ENCODE peak calls at places on chromosomes 13 and 19, in ten cellular contexts. One of them, this sample, is unnamed.

GRCh38 chr13:49435992-49436391 is 7.9 kb downstream of the CAB39L start:
- DNase-seq in GOT3: no peak
- DNase-seq in BJ: no peak
- DNase-seq in stimulated activated CD8-positive, alpha-beta memory T cell treated with anti-CD3 and anti-CD28 coated beads, Interleukin-7, amount 100 ng/mL, for 48 hours: no peak
- DNase-seq in kidney glomerular epithelial cell: no peak
- DNase-seq in fibroblast of gingiva: peak; percentile 63
- DNase-seq in D721Med: no peak
- DNase-seq in transverse colon: no peak
- DNase-seq in stimulated activated CD4-positive, alpha-beta T cell treated with anti-CD3 and anti-CD28 coated beads, Interleukin-1b, Interleukin-23, amount 100 ng/mL, for 48 hours: no peak
- DNase-seq in RCC 7860: no peak
- DNase-seq in this sample: no peak

GRCh38 chr13:50847501-50847900 is 4.0 kb upstream of the DLEU7 start:
- DNase-seq in fibroblast of gingiva: no peak
- DNase-seq in kidney glomerular epithelial cell: no peak
- DNase-seq in GOT3: no peak
- DNase-seq in stimulated activated CD8-positive, alpha-beta memory T cell treated with anti-CD3 and anti-CD28 coated beads, Interleukin-7, amount 100 ng/mL, for 48 hours: no peak
- DNase-seq in D721Med: no peak
- DNase-seq in stimulated activated CD4-positive, alpha-beta T cell treated with anti-CD3 and anti-CD28 coated beads, Interleukin-1b, Interleukin-23, amount 100 ng/mL, for 48 hours: no peak
- DNase-seq in transverse colon: no peak
- DNase-seq in BJ: no peak
- DNase-seq in RCC 7860: no peak
- DNase-seq in this sample: no peak

GRCh38 chr13:28031220-28031903 is 42.9 kb upstream of the URAD start:
- DNase-seq in stimulated activated CD8-positive, alpha-beta memory T cell treated with anti-CD3 and anti-CD28 coated beads, Interleukin-7, amount 100 ng/mL, for 48 hours: no peak
- DNase-seq in BJ: no peak
- DNase-seq in fibroblast of gingiva: no peak
- DNase-seq in transverse colon: peak; percentile 20
- DNase-seq in stimulated activated CD4-positive, alpha-beta T cell treated with anti-CD3 and anti-CD28 coated beads, Interleukin-1b, Interleukin-23, amount 100 ng/mL, for 48 hours: no peak
- DNase-seq in GOT3: no peak
- DNase-seq in D721Med: no peak
- DNase-seq in RCC 7860: no peak
- DNase-seq in kidney glomerular epithelial cell: no peak
- DNase-seq in this sample: no peak

GRCh38 chr13:86906458-86906857 is 764.7 kb upstream of the SLITRK5 start:
- DNase-seq in kidney glomerular epithelial cell: peak; percentile 4
- DNase-seq in stimulated activated CD8-positive, alpha-beta memory T cell treated with anti-CD3 and anti-CD28 coated beads, Interleukin-7, amount 100 ng/mL, for 48 hours: no peak
- DNase-seq in D721Med: no peak
- DNase-seq in transverse colon: no peak
- DNase-seq in RCC 7860: no peak
- DNase-seq in stimulated activated CD4-positive, alpha-beta T cell treated with anti-CD3 and anti-CD28 coated beads, Interleukin-1b, Interleukin-23, amount 100 ng/mL, for 48 hours: no peak
- DNase-seq in BJ: no peak
- DNase-seq in fibroblast of gingiva: no peak
- DNase-seq in GOT3: no peak
- DNase-seq in this sample: no peak

GRCh38 chr13:51211910-51212309 is 10.3 kb upstream of the FAM124A start:
- DNase-seq in GOT3: no peak
- DNase-seq in D721Med: no peak
- DNase-seq in RCC 7860: no peak
- DNase-seq in stimulated activated CD4-positive, alpha-beta T cell treated with anti-CD3 and anti-CD28 coated beads, Interleukin-1b, Interleukin-23, amount 100 ng/mL, for 48 hours: no peak
- DNase-seq in transverse colon: no peak
- DNase-seq in kidney glomerular epithelial cell: no peak
- DNase-seq in fibroblast of gingiva: no peak
- DNase-seq in stimulated activated CD8-positive, alpha-beta memory T cell treated with anti-CD3 and anti-CD28 coated beads, Interleukin-7, amount 100 ng/mL, for 48 hours: no peak
- DNase-seq in BJ: no peak
- DNase-seq in this sample: no peak

GRCh38 chr19:45782820-45783785 is 813 bp upstream of the DMPK start:
- DNase-seq in fibroblast of gingiva: peak; percentile 86
- DNase-seq in stimulated activated CD4-positive, alpha-beta T cell treated with anti-CD3 and anti-CD28 coated beads, Interleukin-1b, Interleukin-23, amount 100 ng/mL, for 48 hours: no peak
- DNase-seq in D721Med: no peak
- DNase-seq in stimulated activated CD8-positive, alpha-beta memory T cell treated with anti-CD3 and anti-CD28 coated beads, Interleukin-7, amount 100 ng/mL, for 48 hours: no peak
- DNase-seq in BJ: peak; percentile 42
- DNase-seq in RCC 7860: no peak
- DNase-seq in transverse colon: peak; percentile 52
- DNase-seq in kidney glomerular epithelial cell: no peak
- DNase-seq in GOT3: peak; percentile 13
- DNase-seq in this sample: peak; percentile 53

GRCh38 chr19:18290250-18291018 is 9.0 kb upstream of the JUND start:
- DNase-seq in fibroblast of gingiva: no peak
- DNase-seq in stimulated activated CD4-positive, alpha-beta T cell treated with anti-CD3 and anti-CD28 coated beads, Interleukin-1b, Interleukin-23, amount 100 ng/mL, for 48 hours: peak; percentile 97
- DNase-seq in kidney glomerular epithelial cell: no peak
- DNase-seq in BJ: no peak
- DNase-seq in transverse colon: peak; percentile 62
- DNase-seq in RCC 7860: no peak
- DNase-seq in GOT3: no peak
- DNase-seq in stimulated activated CD8-positive, alpha-beta memory T cell treated with anti-CD3 and anti-CD28 coated beads, Interleukin-7, amount 100 ng/mL, for 48 hours: peak; percentile 99
- DNase-seq in D721Med: no peak
- DNase-seq in this sample: no peak

GRCh38 chr19:33152178-33152577 is 20.3 kb downstream of the WDR88 start:
- DNase-seq in kidney glomerular epithelial cell: no peak
- DNase-seq in stimulated activated CD8-positive, alpha-beta memory T cell treated with anti-CD3 and anti-CD28 coated beads, Interleukin-7, amount 100 ng/mL, for 48 hours: no peak
- DNase-seq in BJ: no peak
- DNase-seq in transverse colon: no peak
- DNase-seq in stimulated activated CD4-positive, alpha-beta T cell treated with anti-CD3 and anti-CD28 coated beads, Interleukin-1b, Interleukin-23, amount 100 ng/mL, for 48 hours: no peak
- DNase-seq in GOT3: no peak
- DNase-seq in RCC 7860: no peak
- DNase-seq in fibroblast of gingiva: peak; percentile 72
- DNase-seq in D721Med: no peak
- DNase-seq in this sample: no peak

GRCh38 chr13:23985846-23986245 is 88.5 kb upstream of the C1QTNF9B start:
- DNase-seq in fibroblast of gingiva: no peak
- DNase-seq in kidney glomerular epithelial cell: no peak
- DNase-seq in RCC 7860: no peak
- DNase-seq in stimulated activated CD4-positive, alpha-beta T cell treated with anti-CD3 and anti-CD28 coated beads, Interleukin-1b, Interleukin-23, amount 100 ng/mL, for 48 hours: no peak
- DNase-seq in transverse colon: no peak
- DNase-seq in GOT3: no peak
- DNase-seq in stimulated activated CD8-positive, alpha-beta memory T cell treated with anti-CD3 and anti-CD28 coated beads, Interleukin-7, amount 100 ng/mL, for 48 hours: no peak
- DNase-seq in BJ: no peak
- DNase-seq in D721Med: no peak
- DNase-seq in this sample: no peak

GRCh38 chr19:42555317-42555716 is 27.0 kb upstream of the CEACAM1 start:
- DNase-seq in RCC 7860: no peak
- DNase-seq in BJ: no peak
- DNase-seq in D721Med: no peak
- DNase-seq in stimulated activated CD4-positive, alpha-beta T cell treated with anti-CD3 and anti-CD28 coated beads, Interleukin-1b, Interleukin-23, amount 100 ng/mL, for 48 hours: no peak
- DNase-seq in transverse colon: no peak
- DNase-seq in fibroblast of gingiva: no peak
- DNase-seq in GOT3: no peak
- DNase-seq in kidney glomerular epithelial cell: no peak
- DNase-seq in stimulated activated CD8-positive, alpha-beta memory T cell treated with anti-CD3 and anti-CD28 coated beads, Interleukin-7, amount 100 ng/mL, for 48 hours: no peak
- DNase-seq in this sample: no peak

GRCh38 chr13:94416454-94417080 is 62.9 kb downstream of the DCT start:
- DNase-seq in fibroblast of gingiva: peak; percentile 2
- DNase-seq in RCC 7860: peak; percentile 19
- DNase-seq in BJ: no peak
- DNase-seq in stimulated activated CD8-positive, alpha-beta memory T cell treated with anti-CD3 and anti-CD28 coated beads, Interleukin-7, amount 100 ng/mL, for 48 hours: no peak
- DNase-seq in transverse colon: no peak
- DNase-seq in D721Med: no peak
- DNase-seq in kidney glomerular epithelial cell: no peak
- DNase-seq in stimulated activated CD4-positive, alpha-beta T cell treated with anti-CD3 and anti-CD28 coated beads, Interleukin-1b, Interleukin-23, amount 100 ng/mL, for 48 hours: peak; percentile 12
- DNase-seq in GOT3: no peak
- DNase-seq in this sample: peak; percentile 59

GRCh38 chr13:32446220-32446619 is 18.3 kb upstream of the N4BP2L1 start:
- DNase-seq in stimulated activated CD8-positive, alpha-beta memory T cell treated with anti-CD3 and anti-CD28 coated beads, Interleukin-7, amount 100 ng/mL, for 48 hours: no peak
- DNase-seq in kidney glomerular epithelial cell: no peak
- DNase-seq in transverse colon: no peak
- DNase-seq in RCC 7860: no peak
- DNase-seq in BJ: no peak
- DNase-seq in D721Med: no peak
- DNase-seq in stimulated activated CD4-positive, alpha-beta T cell treated with anti-CD3 and anti-CD28 coated beads, Interleukin-1b, Interleukin-23, amount 100 ng/mL, for 48 hours: no peak
- DNase-seq in fibroblast of gingiva: no peak
- DNase-seq in GOT3: no peak
- DNase-seq in this sample: no peak

GRCh38 chr13:111577429-111577828 is 257.0 kb downstream of the TEX29 start:
- DNase-seq in fibroblast of gingiva: no peak
- DNase-seq in transverse colon: no peak
- DNase-seq in stimulated activated CD8-positive, alpha-beta memory T cell treated with anti-CD3 and anti-CD28 coated beads, Interleukin-7, amount 100 ng/mL, for 48 hours: no peak
- DNase-seq in BJ: no peak
- DNase-seq in D721Med: no peak
- DNase-seq in stimulated activated CD4-positive, alpha-beta T cell treated with anti-CD3 and anti-CD28 coated beads, Interleukin-1b, Interleukin-23, amount 100 ng/mL, for 48 hours: no peak
- DNase-seq in kidney glomerular epithelial cell: no peak
- DNase-seq in RCC 7860: no peak
- DNase-seq in GOT3: no peak
- DNase-seq in this sample: no peak

GRCh38 chr13:40148103-40148502 is 492.6 kb downstream of the COG6 start:
- DNase-seq in D721Med: no peak
- DNase-seq in fibroblast of gingiva: no peak
- DNase-seq in RCC 7860: no peak
- DNase-seq in transverse colon: no peak
- DNase-seq in stimulated activated CD4-positive, alpha-beta T cell treated with anti-CD3 and anti-CD28 coated beads, Interleukin-1b, Interleukin-23, amount 100 ng/mL, for 48 hours: peak; percentile 54
- DNase-seq in GOT3: no peak
- DNase-seq in kidney glomerular epithelial cell: no peak
- DNase-seq in BJ: no peak
- DNase-seq in stimulated activated CD8-positive, alpha-beta memory T cell treated with anti-CD3 and anti-CD28 coated beads, Interleukin-7, amount 100 ng/mL, for 48 hours: peak; percentile 23
- DNase-seq in this sample: no peak

GRCh38 chr13:75507027-75508001 is 25.3 kb upstream of the TBC1D4 start:
- DNase-seq in D721Med: no peak
- DNase-seq in stimulated activated CD8-positive, alpha-beta memory T cell treated with anti-CD3 and anti-CD28 coated beads, Interleukin-7, amount 100 ng/mL, for 48 hours: no peak
- DNase-seq in GOT3: no peak
- DNase-seq in stimulated activated CD4-positive, alpha-beta T cell treated with anti-CD3 and anti-CD28 coated beads, Interleukin-1b, Interleukin-23, amount 100 ng/mL, for 48 hours: no peak
- DNase-seq in fibroblast of gingiva: no peak
- DNase-seq in BJ: no peak
- DNase-seq in RCC 7860: no peak
- DNase-seq in kidney glomerular epithelial cell: no peak
- DNase-seq in transverse colon: no peak
- DNase-seq in this sample: no peak

GRCh38 chr13:67792151-67792665 is 562.1 kb upstream of the PCDH9 start:
- DNase-seq in stimulated activated CD8-positive, alpha-beta memory T cell treated with anti-CD3 and anti-CD28 coated beads, Interleukin-7, amount 100 ng/mL, for 48 hours: no peak
- DNase-seq in transverse colon: no peak
- DNase-seq in stimulated activated CD4-positive, alpha-beta T cell treated with anti-CD3 and anti-CD28 coated beads, Interleukin-1b, Interleukin-23, amount 100 ng/mL, for 48 hours: no peak
- DNase-seq in RCC 7860: no peak
- DNase-seq in D721Med: no peak
- DNase-seq in GOT3: no peak
- DNase-seq in fibroblast of gingiva: no peak
- DNase-seq in kidney glomerular epithelial cell: no peak
- DNase-seq in BJ: no peak
- DNase-seq in this sample: no peak

GRCh38 chr13:111204438-111205177 is 89.5 kb downstream of the ARHGEF7 start:
- DNase-seq in BJ: no peak
- DNase-seq in stimulated activated CD8-positive, alpha-beta memory T cell treated with anti-CD3 and anti-CD28 coated beads, Interleukin-7, amount 100 ng/mL, for 48 hours: no peak
- DNase-seq in RCC 7860: no peak
- DNase-seq in D721Med: no peak
- DNase-seq in stimulated activated CD4-positive, alpha-beta T cell treated with anti-CD3 and anti-CD28 coated beads, Interleukin-1b, Interleukin-23, amount 100 ng/mL, for 48 hours: no peak
- DNase-seq in kidney glomerular epithelial cell: no peak
- DNase-seq in transverse colon: no peak
- DNase-seq in fibroblast of gingiva: peak; percentile 73
- DNase-seq in GOT3: no peak
- DNase-seq in this sample: no peak

GRCh38 chr13:69459346-69459745 is 648.3 kb upstream of the ATXN8OS start:
- DNase-seq in fibroblast of gingiva: no peak
- DNase-seq in stimulated activated CD8-positive, alpha-beta memory T cell treated with anti-CD3 and anti-CD28 coated beads, Interleukin-7, amount 100 ng/mL, for 48 hours: no peak
- DNase-seq in GOT3: no peak
- DNase-seq in RCC 7860: no peak
- DNase-seq in stimulated activated CD4-positive, alpha-beta T cell treated with anti-CD3 and anti-CD28 coated beads, Interleukin-1b, Interleukin-23, amount 100 ng/mL, for 48 hours: no peak
- DNase-seq in kidney glomerular epithelial cell: no peak
- DNase-seq in BJ: no peak
- DNase-seq in D721Med: no peak
- DNase-seq in transverse colon: no peak
- DNase-seq in this sample: no peak

GRCh38 chr19:54160948-54161347 is 1.4 kb upstream of the LENG1 start:
- DNase-seq in transverse colon: no peak
- DNase-seq in fibroblast of gingiva: no peak
- DNase-seq in kidney glomerular epithelial cell: no peak
- DNase-seq in D721Med: no peak
- DNase-seq in BJ: no peak
- DNase-seq in stimulated activated CD8-positive, alpha-beta memory T cell treated with anti-CD3 and anti-CD28 coated beads, Interleukin-7, amount 100 ng/mL, for 48 hours: no peak
- DNase-seq in stimulated activated CD4-positive, alpha-beta T cell treated with anti-CD3 and anti-CD28 coated beads, Interleukin-1b, Interleukin-23, amount 100 ng/mL, for 48 hours: no peak
- DNase-seq in GOT3: no peak
- DNase-seq in RCC 7860: no peak
- DNase-seq in this sample: no peak

GRCh38 chr13:30159446-30159839 is 147.9 kb downstream of the KATNAL1 start:
- DNase-seq in GOT3: no peak
- DNase-seq in BJ: no peak
- DNase-seq in D721Med: no peak
- DNase-seq in RCC 7860: peak; percentile 91
- DNase-seq in transverse colon: no peak
- DNase-seq in stimulated activated CD8-positive, alpha-beta memory T cell treated with anti-CD3 and anti-CD28 coated beads, Interleukin-7, amount 100 ng/mL, for 48 hours: peak; percentile 62
- DNase-seq in kidney glomerular epithelial cell: peak; percentile 58
- DNase-seq in fibroblast of gingiva: peak; percentile 41
- DNase-seq in stimulated activated CD4-positive, alpha-beta T cell treated with anti-CD3 and anti-CD28 coated beads, Interleukin-1b, Interleukin-23, amount 100 ng/mL, for 48 hours: peak; percentile 72
- DNase-seq in this sample: peak; percentile 89

GRCh38 chr19:7564866-7565265 is 29.3 kb downstream of the PNPLA6 start:
- DNase-seq in D721Med: no peak
- DNase-seq in GOT3: no peak
- DNase-seq in transverse colon: no peak
- DNase-seq in stimulated activated CD4-positive, alpha-beta T cell treated with anti-CD3 and anti-CD28 coated beads, Interleukin-1b, Interleukin-23, amount 100 ng/mL, for 48 hours: no peak
- DNase-seq in BJ: no peak
- DNase-seq in stimulated activated CD8-positive, alpha-beta memory T cell treated with anti-CD3 and anti-CD28 coated beads, Interleukin-7, amount 100 ng/mL, for 48 hours: no peak
- DNase-seq in fibroblast of gingiva: no peak
- DNase-seq in RCC 7860: no peak
- DNase-seq in kidney glomerular epithelial cell: no peak
- DNase-seq in this sample: no peak

GRCh38 chr19:55355213-55355821 is 798 bp upstream of the COX6B2 start:
- DNase-seq in stimulated activated CD8-positive, alpha-beta memory T cell treated with anti-CD3 and anti-CD28 coated beads, Interleukin-7, amount 100 ng/mL, for 48 hours: no peak
- DNase-seq in D721Med: no peak
- DNase-seq in BJ: no peak
- DNase-seq in GOT3: no peak
- DNase-seq in stimulated activated CD4-positive, alpha-beta T cell treated with anti-CD3 and anti-CD28 coated beads, Interleukin-1b, Interleukin-23, amount 100 ng/mL, for 48 hours: no peak
- DNase-seq in kidney glomerular epithelial cell: no peak
- DNase-seq in RCC 7860: no peak
- DNase-seq in transverse colon: no peak
- DNase-seq in fibroblast of gingiva: no peak
- DNase-seq in this sample: no peak

GRCh38 chr13:41981961-41982723 is 21.2 kb upstream of the VWA8 start:
- DNase-seq in GOT3: no peak
- DNase-seq in stimulated activated CD8-positive, alpha-beta memory T cell treated with anti-CD3 and anti-CD28 coated beads, Interleukin-7, amount 100 ng/mL, for 48 hours: no peak
- DNase-seq in RCC 7860: no peak
- DNase-seq in D721Med: no peak
- DNase-seq in stimulated activated CD4-positive, alpha-beta T cell treated with anti-CD3 and anti-CD28 coated beads, Interleukin-1b, Interleukin-23, amount 100 ng/mL, for 48 hours: no peak
- DNase-seq in fibroblast of gingiva: peak; percentile 15
- DNase-seq in transverse colon: no peak
- DNase-seq in kidney glomerular epithelial cell: no peak
- DNase-seq in BJ: no peak
- DNase-seq in this sample: no peak

GRCh38 chr19:18763674-18764590 is 27.2 kb downstream of the COMP start:
- DNase-seq in BJ: peak; percentile 58
- DNase-seq in kidney glomerular epithelial cell: peak; percentile 90
- DNase-seq in GOT3: no peak
- DNase-seq in D721Med: no peak
- DNase-seq in transverse colon: no peak
- DNase-seq in stimulated activated CD8-positive, alpha-beta memory T cell treated with anti-CD3 and anti-CD28 coated beads, Interleukin-7, amount 100 ng/mL, for 48 hours: no peak
- DNase-seq in fibroblast of gingiva: peak; percentile 44
- DNase-seq in RCC 7860: peak; percentile 89
- DNase-seq in stimulated activated CD4-positive, alpha-beta T cell treated with anti-CD3 and anti-CD28 coated beads, Interleukin-1b, Interleukin-23, amount 100 ng/mL, for 48 hours: no peak
- DNase-seq in this sample: peak; percentile 91

GRCh38 chr13:95644611-95645052 is at the start of gene DZIP1:
- DNase-seq in D721Med: peak; percentile 32
- DNase-seq in kidney glomerular epithelial cell: peak; percentile 47
- DNase-seq in fibroblast of gingiva: peak; percentile 82
- DNase-seq in BJ: no peak
- DNase-seq in GOT3: peak; percentile 33
- DNase-seq in stimulated activated CD8-positive, alpha-beta memory T cell treated with anti-CD3 and anti-CD28 coated beads, Interleukin-7, amount 100 ng/mL, for 48 hours: no peak
- DNase-seq in transverse colon: peak; percentile 65
- DNase-seq in RCC 7860: peak; percentile 40
- DNase-seq in stimulated activated CD4-positive, alpha-beta T cell treated with anti-CD3 and anti-CD28 coated beads, Interleukin-1b, Interleukin-23, amount 100 ng/mL, for 48 hours: no peak
- DNase-seq in this sample: no peak

GRCh38 chr19:11195169-11195568 is 2.2 kb downstream of the KANK2 start:
- DNase-seq in stimulated activated CD4-positive, alpha-beta T cell treated with anti-CD3 and anti-CD28 coated beads, Interleukin-1b, Interleukin-23, amount 100 ng/mL, for 48 hours: no peak
- DNase-seq in GOT3: no peak
- DNase-seq in transverse colon: no peak
- DNase-seq in D721Med: no peak
- DNase-seq in kidney glomerular epithelial cell: no peak
- DNase-seq in fibroblast of gingiva: no peak
- DNase-seq in RCC 7860: no peak
- DNase-seq in stimulated activated CD8-positive, alpha-beta memory T cell treated with anti-CD3 and anti-CD28 coated beads, Interleukin-7, amount 100 ng/mL, for 48 hours: no peak
- DNase-seq in BJ: no peak
- DNase-seq in this sample: no peak

GRCh38 chr13:37531054-37531453 is 67.5 kb downstream of the POSTN start:
- DNase-seq in RCC 7860: no peak
- DNase-seq in stimulated activated CD4-positive, alpha-beta T cell treated with anti-CD3 and anti-CD28 coated beads, Interleukin-1b, Interleukin-23, amount 100 ng/mL, for 48 hours: no peak
- DNase-seq in fibroblast of gingiva: no peak
- DNase-seq in kidney glomerular epithelial cell: no peak
- DNase-seq in GOT3: no peak
- DNase-seq in stimulated activated CD8-positive, alpha-beta memory T cell treated with anti-CD3 and anti-CD28 coated beads, Interleukin-7, amount 100 ng/mL, for 48 hours: no peak
- DNase-seq in D721Med: no peak
- DNase-seq in BJ: no peak
- DNase-seq in transverse colon: no peak
- DNase-seq in this sample: no peak

GRCh38 chr13:111338841-111339240 is 18.4 kb downstream of the TEX29 start:
- DNase-seq in D721Med: no peak
- DNase-seq in RCC 7860: no peak
- DNase-seq in kidney glomerular epithelial cell: no peak
- DNase-seq in stimulated activated CD8-positive, alpha-beta memory T cell treated with anti-CD3 and anti-CD28 coated beads, Interleukin-7, amount 100 ng/mL, for 48 hours: no peak
- DNase-seq in BJ: no peak
- DNase-seq in stimulated activated CD4-positive, alpha-beta T cell treated with anti-CD3 and anti-CD28 coated beads, Interleukin-1b, Interleukin-23, amount 100 ng/mL, for 48 hours: no peak
- DNase-seq in transverse colon: no peak
- DNase-seq in GOT3: no peak
- DNase-seq in fibroblast of gingiva: no peak
- DNase-seq in this sample: no peak

This sample was measured in ACHN.